ENCODE peak calls at places on chromosomes 6 and 20, in four cellular contexts. One of them, this sample, is unnamed.

GRCh38 chr6:38846844-38847243 is 131.7 kb downstream of the DNAH8 start:
- DNase-seq in fibroblast of villous mesenchyme: no peak
- DNase-seq in cardiac fibroblast: peak
- DNase-seq in colonic mucosa: no peak
- DNase-seq in this sample: no peak

GRCh38 chr6:145483191-145483996 is 251.9 kb downstream of the EPM2A start:
- DNase-seq in colonic mucosa: no peak
- DNase-seq in cardiac fibroblast: peak
- DNase-seq in fibroblast of villous mesenchyme: no peak
- DNase-seq in this sample: no peak

GRCh38 chr6:112017760-112018537 is 36.0 kb upstream of the CCN6 start:
- DNase-seq in fibroblast of villous mesenchyme: no peak
- DNase-seq in colonic mucosa: no peak
- DNase-seq in cardiac fibroblast: no peak
- DNase-seq in this sample: no peak

GRCh38 chr6:123808556-123808955 is 4.9 kb downstream of the NKAIN2 start:
- DNase-seq in cardiac fibroblast: no peak
- DNase-seq in fibroblast of villous mesenchyme: no peak
- DNase-seq in colonic mucosa: no peak
- DNase-seq in this sample: no peak

GRCh38 chr6:136762022-136762975 is 30.0 kb downstream of the MAP3K5 start:
- DNase-seq in fibroblast of villous mesenchyme: no peak
- DNase-seq in cardiac fibroblast: no peak
- DNase-seq in colonic mucosa: peak
- DNase-seq in this sample: no peak

GRCh38 chr6:13711384-13711725 is 280 bp downstream of the RANBP9 start:
- DNase-seq in fibroblast of villous mesenchyme: peak
- DNase-seq in cardiac fibroblast: no peak
- DNase-seq in colonic mucosa: no peak
- DNase-seq in this sample: peak

GRCh38 chr6:36720251-36721141 is 22.9 kb downstream of the RAB44 start:
- DNase-seq in colonic mucosa: no peak
- DNase-seq in cardiac fibroblast: no peak
- DNase-seq in fibroblast of villous mesenchyme: no peak
- DNase-seq in this sample: no peak

GRCh38 chr6:170048615-170049256 is 242.1 kb downstream of the DLL1 start:
- DNase-seq in fibroblast of villous mesenchyme: peak
- DNase-seq in colonic mucosa: peak
- DNase-seq in cardiac fibroblast: no peak
- DNase-seq in this sample: peak

GRCh38 chr6:42367353-42368011 is 84.2 kb downstream of the TRERF1 start:
- DNase-seq in fibroblast of villous mesenchyme: peak
- DNase-seq in cardiac fibroblast: peak
- DNase-seq in colonic mucosa: no peak
- DNase-seq in this sample: no peak

GRCh38 chr6:14658909-14659561 is 541.5 kb downstream of the CD83 start:
- DNase-seq in fibroblast of villous mesenchyme: no peak
- DNase-seq in colonic mucosa: no peak
- DNase-seq in cardiac fibroblast: peak
- DNase-seq in this sample: no peak

GRCh38 chr6:4936681-4937041 is 67.2 kb downstream of the RPP40 start:
- DNase-seq in cardiac fibroblast: peak
- DNase-seq in fibroblast of villous mesenchyme: peak
- DNase-seq in colonic mucosa: no peak
- DNase-seq in this sample: no peak

GRCh38 chr20:49276895-49277785 is 717 bp downstream of the ZNFX1 start:
- DNase-seq in cardiac fibroblast: no peak
- DNase-seq in colonic mucosa: peak
- DNase-seq in fibroblast of villous mesenchyme: no peak
- DNase-seq in this sample: peak

GRCh38 chr6:28643017-28643740 is 117.5 kb downstream of the GPX5 start:
- DNase-seq in fibroblast of villous mesenchyme: peak
- DNase-seq in colonic mucosa: no peak
- DNase-seq in cardiac fibroblast: peak
- DNase-seq in this sample: peak

GRCh38 chr6:151285121-151285520 is 45.4 kb downstream of the AKAP12 start:
- DNase-seq in fibroblast of villous mesenchyme: peak
- DNase-seq in colonic mucosa: no peak
- DNase-seq in cardiac fibroblast: peak
- DNase-seq in this sample: no peak

GRCh38 chr6:55669133-55669532 is 90.1 kb upstream of the HMGCLL1 start:
- DNase-seq in cardiac fibroblast: no peak
- DNase-seq in colonic mucosa: no peak
- DNase-seq in fibroblast of villous mesenchyme: no peak
- DNase-seq in this sample: no peak

DNA sequence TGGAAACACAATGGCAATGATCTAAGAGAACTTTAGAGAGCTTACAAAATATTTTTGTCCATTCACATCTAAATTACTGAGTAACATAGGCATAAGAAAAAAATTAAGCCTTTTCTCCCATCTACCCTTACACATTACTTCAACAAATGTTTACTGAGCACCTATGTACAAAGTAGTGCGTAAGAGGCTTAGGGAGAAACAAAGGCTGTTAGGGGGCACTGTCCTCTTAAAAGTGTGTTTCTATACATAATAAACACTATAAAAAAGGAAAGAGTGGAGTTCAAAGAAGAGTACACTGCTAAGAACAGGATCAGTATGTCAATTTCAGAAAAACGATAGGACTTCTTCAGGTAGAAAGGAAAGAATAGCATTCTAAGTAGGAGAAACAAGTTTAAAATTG is 12.2 kb downstream of the ILRUN start:
- DNase-seq in colonic mucosa: no peak
- DNase-seq in cardiac fibroblast: no peak
- DNase-seq in fibroblast of villous mesenchyme: no peak
- DNase-seq in this sample: no peak
- TF ChIP-seq CTCF in colonic mucosa: no peak
- TF ChIP-seq CTCF in cardiac fibroblast: no peak
- TF ChIP-seq CTCF in fibroblast of villous mesenchyme: no peak
- TF ChIP-seq CTCF in this sample: no peak

GRCh38 chr6:85771925-85772430 is 129.3 kb upstream of the SYNCRIP start:
- DNase-seq in cardiac fibroblast: no peak
- DNase-seq in fibroblast of villous mesenchyme: no peak
- DNase-seq in colonic mucosa: no peak
- DNase-seq in this sample: no peak

GRCh38 chr6:85771455-85771854 is 128.8 kb upstream of the SYNCRIP start:
- DNase-seq in fibroblast of villous mesenchyme: no peak
- DNase-seq in colonic mucosa: no peak
- DNase-seq in cardiac fibroblast: no peak
- DNase-seq in this sample: no peak

GRCh38 chr6:85772641-85773040 is 130.0 kb upstream of the SYNCRIP start:
- DNase-seq in colonic mucosa: no peak
- DNase-seq in fibroblast of villous mesenchyme: no peak
- DNase-seq in cardiac fibroblast: no peak
- DNase-seq in this sample: no peak

GRCh38 chr6:85775883-85776282 is 133.2 kb upstream of the SYNCRIP start:
- DNase-seq in colonic mucosa: no peak
- DNase-seq in fibroblast of villous mesenchyme: no peak
- DNase-seq in cardiac fibroblast: no peak
- DNase-seq in this sample: no peak
- TF ChIP-seq CTCF in colonic mucosa: no peak
- TF ChIP-seq CTCF in fibroblast of villous mesenchyme: no peak
- TF ChIP-seq CTCF in cardiac fibroblast: no peak
- TF ChIP-seq CTCF in this sample: no peak

DNA sequence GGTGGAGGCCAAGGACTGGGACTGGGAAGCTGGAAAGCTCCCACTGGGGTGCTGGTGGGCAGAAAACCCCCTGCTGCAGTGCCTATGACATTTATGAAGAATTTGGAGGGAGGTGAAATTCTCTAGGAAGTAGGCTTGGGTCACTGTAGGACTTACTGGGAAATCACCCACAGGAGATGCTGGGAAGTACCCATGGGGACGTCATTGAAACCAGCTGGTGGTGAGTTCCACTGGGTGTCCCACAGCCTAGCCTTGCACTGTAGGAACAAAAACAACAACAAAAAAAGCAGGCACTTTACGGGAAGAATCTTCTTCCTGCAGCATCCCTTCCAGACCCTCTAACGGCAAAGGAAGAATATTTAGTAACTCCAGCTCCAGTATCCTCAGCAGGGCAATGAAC is 26.2 kb downstream of the VIP start:
- DNase-seq in colonic mucosa: no peak
- DNase-seq in fibroblast of villous mesenchyme: no peak
- DNase-seq in cardiac fibroblast: no peak
- DNase-seq in this sample: no peak
- TF ChIP-seq CTCF in colonic mucosa: no peak
- TF ChIP-seq CTCF in fibroblast of villous mesenchyme: no peak
- TF ChIP-seq CTCF in cardiac fibroblast: no peak
- TF ChIP-seq CTCF in this sample: no peak

DNA sequence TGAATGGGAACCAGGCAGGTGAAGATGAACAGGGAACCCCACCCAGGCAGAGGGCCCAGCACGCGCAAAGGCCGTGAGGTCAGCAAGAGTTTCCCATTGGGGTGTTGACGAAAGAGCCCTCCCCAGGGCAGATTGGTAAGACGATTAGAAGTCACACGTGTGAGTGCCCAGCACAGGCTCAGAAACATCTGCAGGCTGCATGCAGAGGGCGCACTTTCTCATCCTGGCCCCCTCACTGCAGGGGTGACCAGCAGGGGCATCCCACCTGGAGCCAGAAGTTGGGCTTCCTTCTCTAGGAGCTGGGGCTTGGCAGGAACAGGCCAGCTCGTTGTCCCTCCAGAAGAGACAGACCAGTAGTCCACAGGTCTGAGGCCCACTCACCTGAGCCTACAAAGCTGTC is 38.4 kb downstream of the VSTM2L start:
- DNase-seq in cardiac fibroblast: no peak
- DNase-seq in colonic mucosa: no peak
- DNase-seq in fibroblast of villous mesenchyme: peak
- DNase-seq in this sample: no peak
- TF ChIP-seq CTCF in cardiac fibroblast: no peak
- TF ChIP-seq CTCF in colonic mucosa: no peak
- TF ChIP-seq CTCF in fibroblast of villous mesenchyme: peak
- TF ChIP-seq CTCF in this sample: no peak

GRCh38 chr20:59402697-59403096 is 102.3 kb downstream of the EDN3 start:
- DNase-seq in cardiac fibroblast: no peak
- DNase-seq in colonic mucosa: no peak
- DNase-seq in fibroblast of villous mesenchyme: no peak
- DNase-seq in this sample: no peak
- TF ChIP-seq CTCF in cardiac fibroblast: no peak
- TF ChIP-seq CTCF in colonic mucosa: no peak
- TF ChIP-seq CTCF in fibroblast of villous mesenchyme: no peak
- TF ChIP-seq CTCF in this sample: no peak

GRCh38 chr20:44748005-44748370 is 2.3 kb downstream of the KCNK15 start:
- DNase-seq in cardiac fibroblast: peak
- DNase-seq in colonic mucosa: no peak
- DNase-seq in fibroblast of villous mesenchyme: no peak
- DNase-seq in this sample: no peak
- TF ChIP-seq CTCF in cardiac fibroblast: no peak
- TF ChIP-seq CTCF in colonic mucosa: no peak
- TF ChIP-seq CTCF in fibroblast of villous mesenchyme: no peak
- TF ChIP-seq CTCF in this sample: no peak

GRCh38 chr6:190596-191395 is 101.5 kb upstream of the DUSP22 start:
- DNase-seq in colonic mucosa: no peak
- DNase-seq in cardiac fibroblast: no peak
- DNase-seq in fibroblast of villous mesenchyme: no peak
- DNase-seq in this sample: no peak
- TF ChIP-seq CTCF in colonic mucosa: no peak
- TF ChIP-seq CTCF in cardiac fibroblast: no peak
- TF ChIP-seq CTCF in fibroblast of villous mesenchyme: no peak
- TF ChIP-seq CTCF in this sample: no peak

This sample was measured in glutamatergic neuron.